ENCODE peak calls at places on chromosomes 4 and X, in five cellular contexts. C, Z, Y, B and I are unnamed samples.

GRCh38 chr4:99402765-99403164 is 32.4 kb downstream of the ADH7 start:
- DNase-seq in C (no peak), Z (no peak), Y (no peak), B (no peak), I (no peak)

GRCh38 chrX:21745756-21746155 is 12.2 kb downstream of the SMPX start:
- DNase-seq in C (peak; percentile 36), Z (no peak), Y (peak; percentile 28), B (no peak), I (no peak)

GRCh38 chrX:40058719-40059118 is 39.0 kb downstream of the BCOR start:
- DNase-seq in C (peak; percentile 41), Z (no peak), Y (peak; percentile 48), B (no peak), I (no peak)

GRCh38 chr4:141999446-142000143 is 363.2 kb downstream of the IL15 start:
- DNase-seq in C (no peak), Z (no peak), Y (no peak), B (no peak), I (no peak)

GRCh38 chr4:17494833-17495232 is 17.1 kb downstream of the QDPR start:
- DNase-seq in C (no peak), Z (no peak), Y (no peak), B (no peak), I (no peak)

GRCh38 chr4:19224820-19225219 is 1026.9 kb upstream of the SLIT2 start:
- DNase-seq in C (no peak), Z (no peak), Y (no peak), B (no peak), I (no peak)

GRCh38 chr4:52015366-52015765 is 4.8 kb downstream of the LRRC66 start:
- DNase-seq in C (no peak), Z (no peak), Y (no peak), B (no peak), I (no peak)

GRCh38 chr4:189081831-189082230 is 858.8 kb upstream of the FRG1 start:
- DNase-seq in C (no peak), Z (no peak), Y (no peak), B (no peak), I (no peak)

GRCh38 chr4:156725257-156725656 is 246.3 kb downstream of the PDGFC start:
- DNase-seq in C (peak; percentile 28), Z (no peak), Y (no peak), B (no peak), I (no peak)

GRCh38 chr4:1604181-1604705 is 79.9 kb downstream of the FAM53A start:
- DNase-seq in C (no peak), Z (peak; percentile 62), Y (no peak), B (no peak), I (no peak)

GRCh38 chrX:153649915-153650782 is 3.1 kb downstream of the DUSP9 start:
- DNase-seq in C (no peak), Z (peak; percentile 44), Y (no peak), B (no peak), I (peak; percentile 15)

GRCh38 chrX:37785569-37785968 is 5.7 kb downstream of the CYBB start:
- DNase-seq in C (no peak), Z (no peak), Y (no peak), B (no peak), I (no peak)

GRCh38 chr4:101865501-101866062 is 75.1 kb downstream of the BANK1 start:
- DNase-seq in C (no peak), Z (no peak), Y (no peak), B (no peak), I (no peak)

GRCh38 chr4:118749347-118749988 is 64.3 kb downstream of the METTL14 start:
- DNase-seq in C (no peak), Z (no peak), Y (no peak), B (no peak), I (no peak)

GRCh38 chr4:20430555-20430954 is 178.8 kb downstream of the SLIT2 start:
- DNase-seq in C (no peak), Z (no peak), Y (peak; percentile 13), B (no peak), I (no peak)

GRCh38 chrX:76148753-76149152 is 24.1 kb upstream of the PBDC1 start:
- DNase-seq in C (no peak), Z (peak; percentile 73), Y (peak; percentile 50), B (no peak), I (no peak)

GRCh38 chr4:186624951-186625350 is 69.6 kb upstream of the MTNR1A start:
- DNase-seq in C (no peak), Z (no peak), Y (no peak), B (no peak), I (no peak)

GRCh38 chr4:144280688-144281087 is 140.2 kb upstream of the GYPA start:
- DNase-seq in C (no peak), Z (no peak), Y (no peak), B (no peak), I (no peak)

GRCh38 chr4:3263053-3263958 is 14.3 kb downstream of the MSANTD1 start:
- DNase-seq in C (peak; percentile 20), Z (no peak), Y (no peak), B (no peak), I (no peak)

GRCh38 chr4:3257691-3258482 is 8.9 kb downstream of the MSANTD1 start:
- DNase-seq in C (peak; percentile 21), Z (no peak), Y (peak; percentile 12), B (no peak), I (no peak)

GRCh38 chr4:3266076-3266475 is 17.1 kb downstream of the MSANTD1 start:
- DNase-seq in C (peak; percentile 23), Z (no peak), Y (no peak), B (no peak), I (no peak)

GRCh38 chr4:3261411-3262207 is 12.7 kb downstream of the MSANTD1 start:
- DNase-seq in C (peak; percentile 17), Z (no peak), Y (peak; percentile 6), B (no peak), I (peak; percentile 36)

DNA sequence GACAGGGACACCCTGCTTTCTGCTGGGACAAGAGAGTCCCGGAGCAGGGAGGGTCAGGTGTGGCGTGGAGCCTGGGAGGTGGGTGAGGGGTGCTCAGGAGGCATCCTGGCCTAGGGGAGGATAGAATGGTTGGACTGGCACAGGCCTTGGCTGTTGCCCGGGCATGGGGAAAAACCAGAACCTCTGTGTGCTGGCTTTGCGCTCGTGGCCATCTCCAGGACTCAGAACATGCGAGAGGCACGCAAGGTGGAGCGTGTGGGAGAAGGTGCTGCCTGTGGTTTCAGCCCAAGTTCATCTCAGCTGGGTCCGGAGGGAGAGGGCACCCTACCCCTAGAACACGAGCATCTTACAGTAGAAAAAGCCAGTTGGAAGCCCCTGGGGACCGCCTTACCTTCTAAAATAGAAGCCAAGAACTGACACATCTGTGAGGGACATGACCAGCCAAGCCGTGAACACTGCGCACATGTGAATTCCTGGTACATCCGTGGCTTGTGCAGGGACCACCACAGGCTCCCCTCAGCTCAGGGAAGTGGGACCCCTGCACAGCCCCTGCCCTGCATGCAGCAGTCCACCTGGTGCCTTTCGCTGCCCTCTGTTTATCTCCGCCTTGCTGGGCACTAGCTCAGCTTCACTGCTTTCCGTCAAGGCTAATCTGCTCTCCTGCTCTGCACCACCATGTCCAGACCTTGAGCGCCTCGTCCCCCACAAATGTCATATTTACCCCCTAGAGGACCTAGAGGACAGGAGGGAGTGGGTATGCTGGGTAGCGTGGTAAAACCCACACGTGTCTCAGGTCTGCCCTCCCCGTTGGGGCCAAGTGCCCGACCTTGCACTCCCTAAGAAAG is 13.5 kb downstream of the MSANTD1 start:
- DNase-seq in C (peak; percentile 17), Z (no peak), Y (peak; percentile 3), B (no peak), I (peak; percentile 39)
- H3K27ac ChIP-seq in C (no peak overlapping the region), Z (no peak overlapping the region), Y (no peak overlapping the region), B (no peak overlapping the region), I (no peak overlapping the region)

GRCh38 chr4:155495572-155496293 is 119.0 kb upstream of the MAP9 start:
- DNase-seq in C (no peak), Z (no peak), Y (no peak), B (no peak), I (no peak)

GRCh38 chr4:155491336-155492131 is 114.8 kb upstream of the MAP9 start:
- DNase-seq in C (no peak), Z (no peak), Y (no peak), B (no peak), I (no peak)

GRCh38 chr4:155496294-155496626 is 119.5 kb upstream of the MAP9 start:
- DNase-seq in C (no peak), Z (no peak), Y (no peak), B (no peak), I (no peak)

GRCh38 chr4:155497306-155497705 is 120.5 kb upstream of the MAP9 start:
- DNase-seq in C (no peak), Z (no peak), Y (no peak), B (peak; percentile 66), I (no peak)

DNA sequence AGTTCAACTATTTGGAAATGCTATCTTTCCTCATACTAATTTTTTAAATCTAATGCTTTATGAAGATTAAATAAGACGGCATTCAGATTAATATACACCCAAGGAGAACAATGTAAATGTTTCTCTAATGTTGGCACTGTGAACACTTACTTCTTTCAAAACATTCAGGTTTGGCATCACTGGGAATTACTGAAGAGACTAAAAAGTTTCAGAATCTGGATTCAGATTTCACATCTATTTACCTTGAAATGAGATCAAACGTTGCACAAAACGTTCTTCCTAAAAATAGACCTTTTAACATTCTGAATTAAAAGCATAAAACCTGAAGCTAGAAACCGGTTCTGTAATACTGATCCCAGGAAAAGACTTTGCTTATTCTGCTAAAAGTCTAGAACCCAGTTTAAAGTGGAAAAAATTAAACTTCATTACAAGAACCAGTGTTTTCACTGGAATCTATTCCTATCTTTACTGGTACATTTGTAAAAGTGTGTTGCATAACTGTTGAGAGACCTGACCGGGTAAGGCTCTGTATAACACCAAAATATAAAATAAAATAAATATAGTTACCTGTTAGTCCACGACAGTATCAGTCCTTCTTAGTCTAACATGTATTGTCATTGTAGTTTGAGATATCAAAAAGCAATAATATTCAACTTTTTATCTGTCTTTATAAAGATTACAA is 117.4 kb upstream of the MAP9 start:
- DNase-seq in C (no peak), Z (no peak), Y (no peak), B (no peak), I (no peak)
- TF ChIP-seq POLR2AphosphoS5 in C (no peak), Z (no peak), Y (no peak), B (no peak), I (no peak)

DNA sequence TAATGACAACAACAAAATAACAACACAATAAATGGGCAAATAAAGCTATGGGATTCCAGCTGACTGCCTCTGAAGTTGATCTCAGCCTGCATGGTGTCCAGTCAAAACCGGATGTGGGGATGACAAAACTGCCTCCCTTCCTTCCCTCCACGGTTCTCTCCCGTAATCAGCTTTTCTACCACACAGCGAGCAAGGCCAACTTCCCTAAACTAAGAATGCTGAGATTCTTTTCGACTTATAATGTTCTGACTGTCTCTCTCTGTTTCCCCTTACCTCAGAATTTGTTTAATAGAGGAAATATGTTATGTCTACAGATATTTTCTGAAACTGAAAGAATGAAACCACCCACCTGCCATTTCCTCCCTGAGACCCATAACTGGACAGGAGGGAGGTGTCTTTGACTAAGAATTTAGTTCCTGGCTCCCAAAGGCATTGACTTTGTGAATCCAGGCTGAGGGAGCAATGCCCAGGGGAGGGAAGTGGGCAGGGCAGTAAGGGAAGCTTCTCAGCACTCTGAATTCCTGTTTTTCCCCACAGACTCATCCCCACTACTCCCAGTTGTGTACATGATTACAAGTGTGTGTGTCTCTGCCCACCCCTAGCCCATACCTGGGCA is 1.0 kb upstream of the TLR1 start:
- DNase-seq in C (no peak), Z (no peak), Y (peak; percentile 48), B (no peak), I (no peak)
- TF ChIP-seq POLR2A in C (no peak), Z (no peak), Y (no peak), B (no peak), I (no peak)

DNA sequence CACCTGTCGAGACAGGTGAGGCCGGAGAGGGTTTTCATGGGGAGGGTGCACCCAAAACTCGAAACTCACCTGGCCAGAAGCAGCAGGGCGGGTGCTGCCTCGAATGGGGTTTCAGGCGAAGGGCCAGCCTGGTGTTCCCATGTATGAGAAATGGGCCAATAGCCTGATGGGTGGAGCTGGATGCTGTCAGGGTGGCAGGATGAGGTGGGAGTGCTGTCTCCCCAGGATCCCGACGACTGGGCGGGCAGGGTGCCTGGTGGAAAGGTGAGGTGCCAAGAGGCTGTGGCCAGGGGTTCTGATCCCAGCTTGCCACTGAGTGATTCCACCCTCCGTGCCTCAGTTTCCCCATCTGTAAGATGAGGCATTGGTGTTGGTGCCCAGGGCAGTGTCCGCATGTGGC is 16.8 kb upstream of the SH3TC1 start:
- DNase-seq in C (no peak), Z (no peak), Y (no peak), B (no peak), I (no peak)
- H3K27ac ChIP-seq in C (peak overlapping the region; percentile 46), Z (peak overlapping the region; percentile 67), Y (peak overlapping the region; percentile 11), B (no peak overlapping the region), I (no peak overlapping the region)